ENCODE peak calls at places on chromosome 11, in five cellular contexts. One of them, this sample, is unnamed.

GRCh38 chr11:620201-620600 is 4.5 kb upstream of the IRF7 start:
- DNase-seq in progenitor cell of endocrine pancreas: no peak
- DNase-seq in frontal cortex: no peak
- DNase-seq in esophagus muscularis mucosa: no peak
- DNase-seq in heart left ventricle: no peak
- DNase-seq in this sample: no peak

GRCh38 chr11:120667281-120667680 is 155.7 kb downstream of the GRIK4 start:
- DNase-seq in progenitor cell of endocrine pancreas: no peak
- DNase-seq in frontal cortex: peak
- DNase-seq in esophagus muscularis mucosa: no peak
- DNase-seq in heart left ventricle: peak
- DNase-seq in this sample: no peak

GRCh38 chr11:77503006-77503405 is 29.1 kb upstream of the PAK1 start:
- DNase-seq in progenitor cell of endocrine pancreas: no peak
- DNase-seq in frontal cortex: no peak
- DNase-seq in esophagus muscularis mucosa: no peak
- DNase-seq in heart left ventricle: no peak
- DNase-seq in this sample: no peak

GRCh38 chr11:97856666-97857065 is 1164.1 kb upstream of the CNTN5 start:
- DNase-seq in progenitor cell of endocrine pancreas: no peak
- DNase-seq in frontal cortex: no peak
- DNase-seq in esophagus muscularis mucosa: no peak
- DNase-seq in heart left ventricle: no peak
- DNase-seq in this sample: no peak

GRCh38 chr11:104319396-104319795 is 155.4 kb upstream of the PDGFD start:
- DNase-seq in progenitor cell of endocrine pancreas: no peak
- DNase-seq in frontal cortex: no peak
- DNase-seq in esophagus muscularis mucosa: no peak
- DNase-seq in heart left ventricle: no peak
- DNase-seq in this sample: no peak

GRCh38 chr11:7596975-7597391 is 76.3 kb downstream of the CYB5R2 start:
- DNase-seq in progenitor cell of endocrine pancreas: no peak
- DNase-seq in frontal cortex: no peak
- DNase-seq in esophagus muscularis mucosa: no peak
- DNase-seq in heart left ventricle: no peak
- DNase-seq in this sample: no peak

GRCh38 chr11:3014314-3014938 is 22.3 kb upstream of the NAP1L4 start:
- DNase-seq in progenitor cell of endocrine pancreas: no peak
- DNase-seq in frontal cortex: peak
- DNase-seq in esophagus muscularis mucosa: no peak
- DNase-seq in heart left ventricle: no peak
- DNase-seq in this sample: no peak

GRCh38 chr11:131372243-131372930 is 2.0 kb downstream of the NTM start:
- DNase-seq in progenitor cell of endocrine pancreas: no peak
- DNase-seq in frontal cortex: no peak
- DNase-seq in esophagus muscularis mucosa: no peak
- DNase-seq in heart left ventricle: no peak
- DNase-seq in this sample: no peak

GRCh38 chr11:121890377-121890776 is 225.6 kb downstream of the BLID start:
- DNase-seq in progenitor cell of endocrine pancreas: no peak
- DNase-seq in frontal cortex: no peak
- DNase-seq in esophagus muscularis mucosa: no peak
- DNase-seq in heart left ventricle: no peak
- DNase-seq in this sample: no peak

GRCh38 chr11:57638005-57638760 is 11.5 kb downstream of the YPEL4 start:
- DNase-seq in progenitor cell of endocrine pancreas: peak
- DNase-seq in frontal cortex: peak
- DNase-seq in esophagus muscularis mucosa: no peak
- DNase-seq in heart left ventricle: peak
- DNase-seq in this sample: no peak

GRCh38 chr11:68213135-68213515 is at the start of gene KMT5B:
- DNase-seq in progenitor cell of endocrine pancreas: no peak
- DNase-seq in frontal cortex: no peak
- DNase-seq in esophagus muscularis mucosa: no peak
- DNase-seq in heart left ventricle: peak
- DNase-seq in this sample: peak

GRCh38 chr11:84543367-84544159 is 1083.6 kb downstream of the DLG2 start:
- DNase-seq in progenitor cell of endocrine pancreas: no peak
- DNase-seq in frontal cortex: no peak
- DNase-seq in esophagus muscularis mucosa: no peak
- DNase-seq in heart left ventricle: no peak
- DNase-seq in this sample: no peak

GRCh38 chr11:11952036-11952435 is 56.4 kb downstream of the DKK3 start:
- DNase-seq in progenitor cell of endocrine pancreas: no peak
- DNase-seq in frontal cortex: no peak
- DNase-seq in esophagus muscularis mucosa: no peak
- DNase-seq in heart left ventricle: no peak
- DNase-seq in this sample: no peak

GRCh38 chr11:68843703-68844312 is 2.1 kb upstream of the CPT1A start:
- DNase-seq in progenitor cell of endocrine pancreas: peak
- DNase-seq in frontal cortex: peak
- DNase-seq in esophagus muscularis mucosa: no peak
- DNase-seq in heart left ventricle: peak
- DNase-seq in this sample: no peak

GRCh38 chr11:5808500-5809121 is at the start of gene OR52N2:
- DNase-seq in progenitor cell of endocrine pancreas: peak
- DNase-seq in frontal cortex: peak
- DNase-seq in esophagus muscularis mucosa: no peak
- DNase-seq in heart left ventricle: peak
- DNase-seq in this sample: peak

GRCh38 chr11:9613830-9614762 is 40.6 kb downstream of the WEE1 start:
- DNase-seq in progenitor cell of endocrine pancreas: peak
- DNase-seq in frontal cortex: peak
- DNase-seq in esophagus muscularis mucosa: peak
- DNase-seq in heart left ventricle: peak
- DNase-seq in this sample: peak

GRCh38 chr11:1476946-1477736 is 9.4 kb downstream of the MOB2 start:
- DNase-seq in progenitor cell of endocrine pancreas: no peak
- DNase-seq in frontal cortex: no peak
- DNase-seq in esophagus muscularis mucosa: no peak
- DNase-seq in heart left ventricle: peak
- DNase-seq in this sample: no peak

This sample was measured in C1 segment of cervical spinal cord.